ENCODE peak calls at places on chromosomes 11 and 22, in seven cellular contexts. B, G, X, R, W, Z and E are unnamed samples.
A peak's percentile ranks its signal among the peaks of the same experiment; 100 is the strongest.

GRCh38 chr11:65479184-65480145 is 19.4 kb upstream of the MALAT1 start:
- DNase-seq in G (no peak), W (peak; percentile 57), R (peak; percentile 95), X (peak; percentile 93), B (peak; percentile 92), Z (no peak), E (peak; percentile 89)

GRCh38 chr11:126391970-126392637 is 36.6 kb downstream of the ST3GAL4 start:
- DNase-seq in B (peak; percentile 41), X (no peak), Z (no peak), R (peak; percentile 45), W (no peak), G (no peak), E (no peak)

GRCh38 chr11:111091341-111091740 is 154.2 kb upstream of the POU2AF2 start:
- DNase-seq in G (no peak), W (no peak), Z (no peak), B (peak; percentile 6), R (peak; percentile 8), X (peak; percentile 6), E (no peak)

GRCh38 chr22:20498913-20499312 is 3.3 kb upstream of the KLHL22 start:
- DNase-seq in G (no peak), Z (no peak), B (no peak), W (no peak), R (no peak), X (no peak), E (no peak)

GRCh38 chr11:35116245-35116644 is 22.7 kb upstream of the CD44 start:
- DNase-seq in B (no peak), G (no peak), W (no peak), R (no peak), Z (no peak), X (no peak), E (no peak)

GRCh38 chr11:120215634-120216033 is 4.8 kb downstream of the OAF start:
- DNase-seq in R (peak; percentile 69), G (no peak), W (no peak), Z (no peak), X (peak; percentile 64), B (peak; percentile 65), E (peak; percentile 58)

GRCh38 chr11:45409587-45409986 is 123.4 kb upstream of the SYT13 start:
- DNase-seq in W (no peak), B (no peak), Z (no peak), G (no peak), R (no peak), X (no peak), E (no peak)

GRCh38 chr22:48139776-48140175 is 1377.3 kb downstream of the TBC1D22A start:
- DNase-seq in Z (no peak), R (no peak), G (no peak), X (no peak), B (no peak), W (no peak), E (no peak)

GRCh38 chr11:63999349-64000025 is 13.2 kb downstream of the OTUB1 start:
- DNase-seq in Z (peak; percentile 69), X (peak; percentile 28), G (peak; percentile 81), B (peak; percentile 63), R (peak; percentile 45), W (no peak), E (peak; percentile 63)

GRCh38 chr11:104151404-104152204 is 12.3 kb downstream of the PDGFD start:
- DNase-seq in R (peak; percentile 49), W (no peak), G (no peak), B (peak; percentile 43), X (peak; percentile 40), Z (no peak), E (peak; percentile 31)

GRCh38 chr11:102179366-102179765 is 69.1 kb downstream of the YAP1 start:
- DNase-seq in X (no peak), R (no peak), B (no peak), Z (no peak), G (no peak), W (no peak), E (no peak)

GRCh38 chr22:27197618-27198017 is 540.2 kb downstream of the MIAT start:
- DNase-seq in W (no peak), X (no peak), R (no peak), Z (no peak), B (no peak), G (no peak), E (no peak)

GRCh38 chr11:70307176-70307575 is 36.7 kb downstream of the PPFIA1 start:
- DNase-seq in R (peak; percentile 46), B (peak; percentile 44), X (no peak), G (no peak), Z (no peak), W (no peak), E (peak; percentile 48)

GRCh38 chr22:35480627-35481565 is 59.7 kb upstream of the RASD2 start:
- DNase-seq in X (no peak), Z (no peak), B (no peak), G (no peak), R (no peak), W (no peak), E (no peak)

GRCh38 chr11:45102810-45103621 is 43.4 kb upstream of the PRDM11 start:
- DNase-seq in X (peak; percentile 82), R (peak; percentile 89), Z (peak; percentile 33), W (peak; percentile 31), G (peak; percentile 85), B (peak; percentile 90), E (peak; percentile 91)

GRCh38 chr11:9823887-9824385 is 160.1 kb downstream of the SWAP70 start:
- DNase-seq in X (no peak), Z (no peak), G (no peak), R (no peak), W (no peak), B (no peak), E (no peak)

GRCh38 chr22:24029304-24029703 is 18.2 kb downstream of the CABIN1 start:
- DNase-seq in X (no peak), G (no peak), W (no peak), B (no peak), Z (no peak), R (no peak), E (no peak)